ENCODE peak calls at places on chromosomes 12 and 14, in eight cellular contexts. U is neural crest cell, Y is HCT116, I is ovary, X is psoas muscle, T is AG09319, K is heart left ventricle, H is RWPE1. S is an unnamed sample.

GRCh38 chr14:71776463-71777359 is 155.5 kb upstream of the RGS6 start:
- DNase-seq in U (no peak), Y (no peak), I (no peak), X (no peak), T (no peak), K (no peak), H (no peak), S (no peak)

GRCh38 chr12:12442548-12443071 is 85.7 kb downstream of the BORCS5 start:
- DNase-seq in U (no peak), Y (peak), I (no peak), X (no peak), T (no peak), K (no peak), H (peak), S (no peak)

GRCh38 chr14:60164717-60165546 is at the start of gene DHRS7:
- DNase-seq in U (peak), Y (peak), I (peak), X (peak), T (peak), K (peak), H (peak), S (peak)

GRCh38 chr12:93782854-93783253 is 105.7 kb downstream of the CRADD start:
- DNase-seq in U (no peak), Y (no peak), I (no peak), X (no peak), T (no peak), K (no peak), H (no peak), S (no peak)

GRCh38 chr12:93912086-93912733 is 235.0 kb downstream of the CRADD start:
- DNase-seq in U (no peak), Y (no peak), I (no peak), X (no peak), T (no peak), K (no peak), H (no peak), S (no peak)

GRCh38 chr12:64610660-64611429 is 550 bp downstream of the RASSF3 start:
- DNase-seq in U (peak), Y (no peak), I (peak), X (peak), T (no peak), K (peak), H (peak), S (peak)

GRCh38 chr14:62914025-62914424 is 131.2 kb downstream of the KCNH5 start:
- DNase-seq in U (no peak), Y (no peak), I (no peak), X (no peak), T (no peak), K (no peak), H (peak), S (no peak)

GRCh38 chr12:117981267-117981666 is 12.5 kb upstream of the KSR2 start:
- DNase-seq in U (no peak), Y (no peak), I (no peak), X (no peak), T (no peak), K (no peak), H (no peak), S (no peak)

GRCh38 chr12:90974286-90974685 is 19.3 kb upstream of the CCER1 start:
- DNase-seq in U (no peak), Y (no peak), I (no peak), X (no peak), T (no peak), K (no peak), H (peak), S (no peak)

GRCh38 chr12:124774054-124774461 is 89.6 kb downstream of the SCARB1 start:
- DNase-seq in U (no peak), Y (no peak), I (no peak), X (no peak), T (no peak), K (no peak), H (no peak), S (no peak)

GRCh38 chr12:29088611-29089219 is 60.4 kb upstream of the FAR2 start:
- DNase-seq in U (no peak), Y (no peak), I (no peak), X (no peak), T (no peak), K (no peak), H (peak), S (no peak)

GRCh38 chr14:93742761-93743160 is 45.5 kb downstream of the PRIMA1 start:
- DNase-seq in U (no peak), Y (no peak), I (no peak), X (no peak), T (no peak), K (peak), H (no peak), S (no peak)

GRCh38 chr12:106123551-106123991 is 15.2 kb downstream of the NUAK1 start:
- DNase-seq in U (no peak), Y (no peak), I (peak), X (peak), T (no peak), K (peak), H (no peak), S (no peak)

GRCh38 chr12:86623267-86623666 is 367.1 kb upstream of the MGAT4C start:
- DNase-seq in U (no peak), Y (no peak), I (no peak), X (no peak), T (no peak), K (no peak), H (no peak), S (no peak)

GRCh38 chr12:462936-463705 is 3.4 kb downstream of the B4GALNT3 start:
- DNase-seq in U (no peak), Y (no peak), I (no peak), X (no peak), T (no peak), K (no peak), H (peak), S (peak)

GRCh38 chr14:33682746-33683145 is 268.1 kb downstream of the EGLN3 start:
- DNase-seq in U (no peak), Y (no peak), I (peak), X (peak), T (peak), K (peak), H (peak), S (no peak)

GRCh38 chr12:131853832-131854797 is 25.9 kb downstream of the MMP17 start:
- DNase-seq in U (no peak), Y (no peak), I (peak), X (no peak), T (no peak), K (no peak), H (no peak), S (no peak)

GRCh38 chr12:53596920-53597363 is 29.2 kb downstream of the ATF7 start:
- DNase-seq in U (no peak), Y (no peak), I (no peak), X (no peak), T (peak), K (no peak), H (no peak), S (no peak)

GRCh38 chr14:22971152-22971551 is 11.2 kb downstream of the AJUBA start:
- DNase-seq in U (no peak), Y (no peak), I (no peak), X (no peak), T (no peak), K (no peak), H (no peak), S (no peak)

GRCh38 chr12:56086608-56087007 is 6.6 kb downstream of the ERBB3 start:
- DNase-seq in U (no peak), Y (no peak), I (no peak), X (no peak), T (no peak), K (no peak), H (no peak), S (no peak)

GRCh38 chr12:8032242-8033152 is at the start of gene FOXJ2:
- DNase-seq in U (peak), Y (no peak), I (peak), X (peak), T (no peak), K (peak), H (peak), S (peak)
- TF ChIP-seq CTCF in U (peak), Y (no peak), I (no peak), X (no peak), T (no peak), K (no peak), H (no peak), S (no peak)

DNA sequence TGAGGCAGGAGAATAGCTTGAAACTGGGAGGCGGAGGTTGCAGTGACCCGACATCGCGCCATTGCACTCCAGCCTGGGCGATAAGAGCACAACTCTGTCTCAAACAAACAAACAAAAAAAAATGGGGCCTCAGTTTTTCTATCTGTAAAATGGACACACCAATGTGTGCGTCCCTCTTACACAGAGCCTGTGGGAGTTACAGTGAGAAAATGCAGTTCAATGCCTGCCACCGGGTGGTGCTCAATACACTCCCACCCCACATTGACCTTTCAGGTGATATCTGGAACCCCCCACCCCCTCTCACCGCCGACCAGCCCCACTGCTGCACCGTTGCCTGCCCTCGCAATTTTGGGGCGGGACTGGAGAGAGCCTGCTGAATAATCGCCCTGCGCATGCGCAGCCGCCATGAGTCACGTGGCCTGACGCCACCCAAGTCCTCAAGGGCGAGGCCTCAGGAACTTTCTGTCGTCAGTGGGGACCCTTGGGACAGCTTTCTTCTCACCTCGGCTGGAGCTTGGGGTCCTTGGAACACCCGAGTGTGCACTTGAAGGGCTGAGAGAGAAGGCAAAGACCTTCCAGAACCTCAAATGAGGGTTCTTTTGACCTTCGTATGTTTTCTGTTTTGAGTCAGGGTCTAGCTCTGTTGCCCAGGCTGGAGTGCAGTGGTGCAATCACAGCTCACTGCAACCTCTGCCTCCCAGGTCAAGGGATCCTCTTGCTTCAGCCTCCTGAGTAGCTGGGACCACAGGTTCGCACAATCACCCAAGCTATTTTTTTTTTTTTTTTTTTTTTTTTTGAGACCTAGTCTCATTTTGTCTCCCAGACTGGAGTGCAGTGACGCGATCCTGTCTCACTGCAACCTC is 14.6 kb upstream of the CABP1 start:
- DNase-seq in U (no peak), Y (peak), I (no peak), X (no peak), T (no peak), K (no peak), H (peak), S (no peak)
- TF ChIP-seq CTCF in U (peak), Y (peak), I (no peak), X (no peak), T (no peak), K (no peak), H (no peak), S (no peak)

DNA sequence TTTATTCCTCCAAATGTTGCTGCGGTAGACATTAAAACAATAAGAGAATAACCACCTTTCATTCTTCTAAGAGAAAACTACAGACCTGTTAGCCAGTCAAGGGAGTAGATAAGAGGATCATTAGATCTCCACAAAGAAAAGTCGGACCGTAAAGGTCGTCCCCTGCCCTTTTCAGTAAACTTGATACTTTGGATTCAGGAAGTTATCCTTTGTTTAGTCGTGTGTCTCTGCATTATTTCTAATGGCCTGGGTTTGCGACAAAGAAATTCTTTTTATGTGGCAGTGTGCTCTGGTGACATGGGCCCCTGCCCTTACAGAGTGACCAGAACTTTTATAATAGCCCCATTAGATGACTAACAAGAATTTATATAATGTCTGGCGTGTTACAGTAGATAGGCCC is 44.6 kb upstream of the EVL start:
- DNase-seq in U (no peak), Y (no peak), I (no peak), X (no peak), T (no peak), K (no peak), H (no peak), S (no peak)
- TF ChIP-seq CTCF in U (no peak), Y (no peak), I (no peak), X (no peak), T (no peak), K (no peak), H (no peak), S (no peak)

GRCh38 chr14:25041484-25041883 is 8.5 kb downstream of the STXBP6 start:
- DNase-seq in U (no peak), Y (no peak), I (no peak), X (no peak), T (no peak), K (no peak), H (no peak), S (no peak)

GRCh38 chr14:25044299-25044698 is 5.6 kb downstream of the STXBP6 start:
- DNase-seq in U (no peak), Y (no peak), I (no peak), X (no peak), T (no peak), K (no peak), H (no peak), S (no peak)

GRCh38 chr14:25041898-25042297 is 8.0 kb downstream of the STXBP6 start:
- DNase-seq in U (no peak), Y (no peak), I (no peak), X (no peak), T (no peak), K (no peak), H (no peak), S (no peak)

GRCh38 chr14:25039933-25040332 is 10.0 kb downstream of the STXBP6 start:
- DNase-seq in U (no peak), Y (no peak), I (no peak), X (no peak), T (no peak), K (no peak), H (no peak), S (no peak)

GRCh38 chr14:25042362-25043299 is 7.3 kb downstream of the STXBP6 start:
- DNase-seq in U (no peak), Y (no peak), I (no peak), X (no peak), T (no peak), K (peak), H (no peak), S (no peak)
- TF ChIP-seq CTCF in U (peak), Y (no peak), I (no peak), X (peak), T (peak), K (peak), H (no peak), S (no peak)

GRCh38 chr12:122306407-122306806 is 40.1 kb upstream of the VPS33A start:
- DNase-seq in U (no peak), Y (no peak), I (no peak), X (no peak), T (no peak), K (no peak), H (no peak), S (no peak)
- TF ChIP-seq CTCF in U (peak), Y (peak), I (no peak), X (no peak), T (no peak), K (no peak), H (no peak), S (no peak)

GRCh38 chr14:59133709-59134108 is 54.8 kb upstream of the DAAM1 start:
- DNase-seq in U (no peak), Y (no peak), I (no peak), X (no peak), T (no peak), K (no peak), H (no peak), S (no peak)

GRCh38 chr14:59134307-59134706 is 54.2 kb upstream of the DAAM1 start:
- DNase-seq in U (no peak), Y (no peak), I (no peak), X (no peak), T (no peak), K (no peak), H (no peak), S (no peak)

GRCh38 chr14:59131926-59132763 is 56.3 kb upstream of the DAAM1 start:
- DNase-seq in U (no peak), Y (no peak), I (no peak), X (no peak), T (no peak), K (no peak), H (no peak), S (no peak)

GRCh38 chr14:59130472-59130871 is 58.0 kb upstream of the DAAM1 start:
- DNase-seq in U (no peak), Y (no peak), I (no peak), X (no peak), T (no peak), K (no peak), H (no peak), S (no peak)

DNA sequence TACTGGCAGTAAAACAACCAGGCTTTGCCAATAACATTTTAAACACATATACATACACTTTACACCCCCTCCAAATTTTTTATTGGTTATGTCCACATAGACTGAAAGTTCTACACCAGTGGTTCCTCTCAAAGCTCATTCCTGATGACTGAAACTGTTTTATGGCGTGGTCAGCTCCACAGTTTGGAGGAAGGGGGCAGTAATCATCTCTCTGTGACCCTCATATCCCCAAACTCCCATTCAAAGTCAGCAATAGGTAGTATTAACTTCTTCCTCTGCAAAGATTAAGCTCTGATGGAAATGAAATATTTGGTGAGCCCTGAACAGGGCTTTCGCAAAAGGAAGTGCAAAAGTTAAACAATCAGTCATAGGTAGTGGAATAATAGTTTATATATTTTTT is 55.3 kb upstream of the DAAM1 start:
- DNase-seq in U (no peak), Y (no peak), I (no peak), X (no peak), T (no peak), K (no peak), H (no peak), S (no peak)
- TF ChIP-seq CTCF in U (no peak), Y (peak), I (no peak), X (no peak), T (no peak), K (no peak), H (no peak), S (no peak)

DNA sequence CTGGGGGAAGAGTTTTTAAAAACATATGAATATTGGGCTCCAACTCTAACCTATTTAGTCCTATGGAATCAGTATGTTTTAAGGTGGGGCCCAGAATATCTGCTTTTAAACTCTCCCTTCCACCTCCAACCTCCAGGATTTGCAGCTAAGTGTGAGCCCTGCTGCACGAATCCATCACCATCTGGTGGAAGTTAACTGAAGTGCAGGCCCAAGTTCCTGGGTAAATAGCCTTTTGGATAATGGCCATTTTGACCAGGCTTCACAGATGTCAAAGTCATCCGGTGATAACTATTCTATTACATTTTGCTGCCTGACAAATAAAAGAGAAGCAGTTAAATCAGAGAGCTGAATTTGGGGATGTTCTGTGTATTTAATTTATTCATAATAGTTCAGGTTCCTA is 58.1 kb upstream of the RMST start:
- DNase-seq in U (peak), Y (peak), I (no peak), X (no peak), T (no peak), K (no peak), H (peak), S (peak)
- TF ChIP-seq CTCF in U (peak), Y (peak), I (peak), X (peak), T (peak), K (peak), H (peak), S (peak)

S was measured in Calu3.